ENCODE peak calls at places on chromosome 19, in five cellular contexts. One of them, this sample, is unnamed.

GRCh38 chr19:40366697-40367561 is 18.4 kb downstream of the PLD3 start:
- DNase-seq in H1: peak
- DNase-seq in GM23338: peak
- DNase-seq in K562: peak
- DNase-seq in HCT116: no peak
- DNase-seq in this sample: no peak

GRCh38 chr19:10620786-10621185 is 4.6 kb upstream of the SLC44A2 start:
- DNase-seq in H1: no peak
- DNase-seq in GM23338: no peak
- DNase-seq in K562: no peak
- DNase-seq in HCT116: no peak
- DNase-seq in this sample: no peak

GRCh38 chr19:16588824-16589577 is 16.8 kb upstream of the SLC35E1 start:
- DNase-seq in H1: no peak
- DNase-seq in GM23338: no peak
- DNase-seq in K562: no peak
- DNase-seq in HCT116: no peak
- DNase-seq in this sample: no peak

GRCh38 chr19:45632468-45633196 is 6.6 kb downstream of the EML2 start:
- DNase-seq in H1: peak
- DNase-seq in GM23338: peak
- DNase-seq in K562: peak
- DNase-seq in HCT116: peak
- DNase-seq in this sample: no peak

GRCh38 chr19:294819-295686 is 3.9 kb upstream of the PLPP2 start:
- DNase-seq in H1: peak
- DNase-seq in GM23338: peak
- DNase-seq in K562: peak
- DNase-seq in HCT116: no peak
- DNase-seq in this sample: no peak

GRCh38 chr19:33297401-33298145 is 4.8 kb downstream of the CEBPA start:
- DNase-seq in H1: no peak
- DNase-seq in GM23338: no peak
- DNase-seq in K562: no peak
- DNase-seq in HCT116: no peak
- DNase-seq in this sample: no peak

GRCh38 chr19:51799311-51799997 is 4.5 kb downstream of the FPR3 start:
- DNase-seq in H1: no peak
- DNase-seq in GM23338: no peak
- DNase-seq in K562: peak
- DNase-seq in HCT116: no peak
- DNase-seq in this sample: no peak

GRCh38 chr19:43606569-43607229 is 5.2 kb upstream of the SRRM5 start:
- DNase-seq in H1: no peak
- DNase-seq in GM23338: no peak
- DNase-seq in K562: no peak
- DNase-seq in HCT116: no peak
- DNase-seq in this sample: no peak

GRCh38 chr19:54333586-54334298 is 5.2 kb downstream of the LILRA4 start:
- DNase-seq in H1: no peak
- DNase-seq in GM23338: no peak
- DNase-seq in K562: no peak
- DNase-seq in HCT116: no peak
- DNase-seq in this sample: no peak

GRCh38 chr19:14081797-14082674 is 3.5 kb downstream of the C19orf67 start:
- DNase-seq in H1: no peak
- DNase-seq in GM23338: no peak
- DNase-seq in K562: peak
- DNase-seq in HCT116: no peak
- DNase-seq in this sample: no peak

GRCh38 chr19:29714371-29714952 is 599 bp downstream of the C19orf12 start:
- DNase-seq in H1: no peak
- DNase-seq in GM23338: no peak
- DNase-seq in K562: peak
- DNase-seq in HCT116: no peak
- DNase-seq in this sample: no peak

GRCh38 chr19:16026756-16027155 is 49.5 kb upstream of the TPM4 start:
- DNase-seq in H1: no peak
- DNase-seq in GM23338: no peak
- DNase-seq in K562: no peak
- DNase-seq in HCT116: no peak
- DNase-seq in this sample: no peak

DNA sequence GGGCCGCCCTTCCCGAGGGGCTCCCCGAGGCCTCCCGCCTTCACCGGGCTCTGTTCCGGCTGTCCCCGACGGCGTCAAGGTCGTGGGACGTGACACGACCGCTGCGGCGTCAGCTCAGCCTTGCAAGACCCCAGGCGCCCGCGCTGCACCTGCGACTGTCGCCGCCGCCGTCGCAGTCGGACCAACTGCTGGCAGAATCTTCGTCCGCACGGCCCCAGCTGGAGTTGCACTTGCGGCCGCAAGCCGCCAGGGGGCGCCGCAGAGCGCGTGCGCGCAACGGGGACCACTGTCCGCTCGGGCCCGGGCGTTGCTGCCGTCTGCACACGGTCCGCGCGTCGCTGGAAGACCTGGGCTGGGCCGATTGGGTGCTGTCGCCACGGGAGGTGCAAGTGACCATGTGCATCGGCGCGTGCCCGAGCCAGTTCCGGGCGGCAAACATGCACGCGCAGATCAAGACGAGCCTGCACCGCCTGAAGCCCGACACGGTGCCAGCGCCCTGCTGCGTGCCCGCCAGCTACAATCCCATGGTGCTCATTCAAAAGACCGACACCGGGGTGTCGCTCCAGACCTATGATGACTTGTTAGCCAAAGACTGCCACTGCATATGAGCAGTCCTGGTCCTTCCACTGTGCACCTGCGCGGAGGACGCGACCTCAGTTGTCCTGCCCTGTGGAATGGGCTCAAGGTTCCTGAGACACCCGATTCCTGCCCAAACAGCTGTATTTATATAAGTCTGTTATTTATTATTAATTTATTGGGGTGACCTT is 2.6 kb downstream of the GDF15 start:
- DNase-seq in H1: peak
- DNase-seq in GM23338: peak
- DNase-seq in K562: peak
- DNase-seq in HCT116: no peak
- DNase-seq in this sample: no peak
- TF ChIP-seq EZH2 in H1: no peak
- TF ChIP-seq EZH2 in GM23338: no peak
- TF ChIP-seq EZH2 in K562: no peak
- TF ChIP-seq EZH2 in HCT116: no peak
- TF ChIP-seq EZH2 in this sample: no peak

GRCh38 chr19:34432797-34433196 is 4.6 kb downstream of the UBA2 start:
- DNase-seq in H1: no peak
- DNase-seq in GM23338: peak
- DNase-seq in K562: no peak
- DNase-seq in HCT116: no peak
- DNase-seq in this sample: no peak
- TF ChIP-seq POLR2AphosphoS5 in H1: no peak
- TF ChIP-seq POLR2AphosphoS5 in GM23338: no peak
- TF ChIP-seq POLR2AphosphoS5 in K562: no peak
- TF ChIP-seq POLR2AphosphoS5 in HCT116: no peak
- TF ChIP-seq POLR2AphosphoS5 in this sample: no peak

DNA sequence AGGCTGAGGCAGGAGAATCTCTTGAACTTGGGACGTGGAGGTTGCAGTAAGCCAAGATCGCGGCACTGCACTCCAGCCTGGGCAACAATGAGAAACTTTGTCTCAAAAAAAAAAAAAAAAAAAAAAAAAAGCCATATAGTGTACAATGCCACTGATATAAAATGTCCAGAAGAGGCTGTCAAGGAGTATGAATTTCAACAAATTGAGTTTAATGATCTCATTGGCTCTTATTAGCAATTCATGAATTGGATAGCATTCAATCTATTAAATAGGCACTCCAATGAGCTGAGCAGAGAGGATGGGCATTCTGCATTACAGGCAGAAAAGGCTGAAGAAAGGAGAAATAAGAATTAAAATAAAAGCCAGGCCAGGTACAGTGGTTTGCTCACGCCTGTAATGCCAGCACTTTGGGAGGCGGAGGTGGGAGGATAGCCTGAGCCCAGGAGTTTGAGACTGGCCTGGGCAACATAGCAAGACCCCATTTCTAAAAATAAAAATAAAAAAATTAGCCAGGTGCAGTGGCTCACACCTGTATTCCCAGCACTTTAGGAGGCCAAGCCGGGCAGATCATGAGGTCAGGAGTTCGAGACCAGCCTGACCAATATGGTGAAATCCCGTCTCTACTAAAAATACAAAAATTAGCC is 757 bp upstream of the LMNB2 start:
- DNase-seq in H1: no peak
- DNase-seq in GM23338: no peak
- DNase-seq in K562: no peak
- DNase-seq in HCT116: no peak
- DNase-seq in this sample: no peak
- H3K4me3 ChIP-seq in H1: peak
- H3K4me3 ChIP-seq in GM23338: peak
- H3K4me3 ChIP-seq in K562: peak
- H3K4me3 ChIP-seq in HCT116: peak
- H3K4me3 ChIP-seq in this sample: peak

GRCh38 chr19:7690779-7691258 is 10.2 kb downstream of the TRAPPC5 start:
- DNase-seq in H1: no peak
- DNase-seq in GM23338: no peak
- DNase-seq in K562: no peak
- DNase-seq in HCT116: no peak
- DNase-seq in this sample: no peak
- TF ChIP-seq EZH2 in H1: no peak
- TF ChIP-seq EZH2 in GM23338: no peak
- TF ChIP-seq EZH2 in K562: no peak
- TF ChIP-seq EZH2 in HCT116: no peak
- TF ChIP-seq EZH2 in this sample: no peak

DNA sequence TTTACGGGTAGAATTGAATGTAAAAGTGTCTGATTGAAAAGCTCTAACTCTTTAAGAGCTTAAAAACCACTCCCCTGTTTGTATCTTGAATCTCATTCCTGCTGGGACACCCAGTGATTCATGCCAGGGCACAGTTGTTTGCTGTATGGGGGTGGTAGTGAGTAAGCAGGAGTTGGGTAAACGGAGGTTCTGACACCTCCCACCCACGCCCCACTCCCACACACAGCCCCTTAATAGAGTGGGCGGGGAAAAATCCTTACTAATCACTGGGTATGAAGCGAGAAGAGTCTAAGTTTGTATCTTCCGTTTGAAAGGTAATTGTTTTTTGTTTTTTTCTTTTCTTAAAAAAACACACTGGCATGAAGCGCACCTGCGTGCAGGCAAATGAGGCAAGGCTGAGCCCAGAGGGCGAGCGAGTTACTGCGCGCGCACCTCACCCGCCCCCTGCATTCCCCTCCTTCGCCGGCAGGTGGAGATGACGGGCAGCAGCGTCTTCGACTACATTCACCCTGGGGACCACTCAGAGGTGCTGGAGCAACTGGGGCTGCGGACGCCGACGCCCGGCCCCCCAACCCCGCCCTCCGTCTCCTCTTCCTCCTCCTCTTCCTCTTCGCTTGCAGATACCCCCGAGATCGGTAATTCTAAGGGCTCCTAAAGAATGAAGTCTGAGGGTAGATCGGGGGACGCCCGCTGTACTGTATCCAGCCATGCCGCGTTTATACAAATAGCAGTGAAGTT is 12.8 kb downstream of the TMEM160 start:
- DNase-seq in H1: peak
- DNase-seq in GM23338: peak
- DNase-seq in K562: peak
- DNase-seq in HCT116: peak
- DNase-seq in this sample: peak
- TF ChIP-seq POLR2AphosphoS5 in H1: peak
- TF ChIP-seq POLR2AphosphoS5 in GM23338: peak
- TF ChIP-seq POLR2AphosphoS5 in K562: no peak
- TF ChIP-seq POLR2AphosphoS5 in HCT116: peak
- TF ChIP-seq POLR2AphosphoS5 in this sample: peak

GRCh38 chr19:49932731-49933131 is 3.4 kb upstream of the NUP62 start:
- DNase-seq in H1: no peak
- DNase-seq in GM23338: no peak
- DNase-seq in K562: no peak
- DNase-seq in HCT116: no peak
- DNase-seq in this sample: no peak
- H3K4me3 ChIP-seq in H1: no peak
- H3K4me3 ChIP-seq in GM23338: no peak
- H3K4me3 ChIP-seq in K562: no peak
- H3K4me3 ChIP-seq in HCT116: no peak
- H3K4me3 ChIP-seq in this sample: no peak